ENCODE peak calls at places on chromosomes 3 and 15, in eight cellular contexts. One of them, this sample, is unnamed. For H3K9me2, the result is how much of the 10 kb centered on the place peaks cover.

GRCh38 chr3:169478566-169479313 is 184.8 kb downstream of the MECOM start:
- DNase-seq in hepatocyte: no peak
- DNase-seq in PC-3: no peak
- DNase-seq in HCT116: no peak
- DNase-seq in PC-9: peak
- DNase-seq in SK-N-SH: no peak
- DNase-seq in GM23338: no peak
- DNase-seq in MM.1S: no peak
- DNase-seq in this sample: no peak

GRCh38 chr3:11077466-11077865 is 76.8 kb upstream of the HRH1 start:
- DNase-seq in GM23338: no peak
- DNase-seq in hepatocyte: no peak
- DNase-seq in PC-9: no peak
- DNase-seq in PC-3: peak
- DNase-seq in SK-N-SH: no peak
- DNase-seq in HCT116: no peak
- DNase-seq in MM.1S: no peak
- DNase-seq in this sample: no peak

GRCh38 chr3:45792516-45793172 is 3.7 kb downstream of the SLC6A20 start:
- DNase-seq in SK-N-SH: no peak
- DNase-seq in hepatocyte: no peak
- DNase-seq in PC-9: no peak
- DNase-seq in GM23338: no peak
- DNase-seq in PC-3: no peak
- DNase-seq in HCT116: no peak
- DNase-seq in MM.1S: no peak
- DNase-seq in this sample: no peak

GRCh38 chr3:31294430-31295149 is 238.1 kb upstream of the STT3B start:
- DNase-seq in MM.1S: no peak
- DNase-seq in PC-3: peak
- DNase-seq in HCT116: no peak
- DNase-seq in GM23338: no peak
- DNase-seq in SK-N-SH: no peak
- DNase-seq in hepatocyte: no peak
- DNase-seq in PC-9: no peak
- DNase-seq in this sample: no peak

GRCh38 chr15:51888593-51889195 is 59.2 kb downstream of the TMOD3 start:
- DNase-seq in MM.1S: peak
- DNase-seq in hepatocyte: peak
- DNase-seq in PC-3: peak
- DNase-seq in HCT116: no peak
- DNase-seq in PC-9: no peak
- DNase-seq in GM23338: peak
- DNase-seq in SK-N-SH: peak
- DNase-seq in this sample: peak

GRCh38 chr3:129577925-129578742 is 28.3 kb downstream of the PLXND1 start:
- DNase-seq in hepatocyte: no peak
- DNase-seq in PC-3: no peak
- DNase-seq in MM.1S: no peak
- DNase-seq in SK-N-SH: no peak
- DNase-seq in GM23338: no peak
- DNase-seq in PC-9: no peak
- DNase-seq in HCT116: no peak
- DNase-seq in this sample: peak

GRCh38 chr15:83810110-83810509 is 156.2 kb downstream of the ADAMTSL3 start:
- DNase-seq in PC-9: no peak
- DNase-seq in PC-3: no peak
- DNase-seq in MM.1S: no peak
- DNase-seq in SK-N-SH: no peak
- DNase-seq in GM23338: no peak
- DNase-seq in hepatocyte: no peak
- DNase-seq in HCT116: no peak
- DNase-seq in this sample: no peak

GRCh38 chr3:115245899-115246298 is 98.8 kb upstream of the ZBTB20 start:
- DNase-seq in PC-9: no peak
- DNase-seq in HCT116: no peak
- DNase-seq in GM23338: no peak
- DNase-seq in SK-N-SH: no peak
- DNase-seq in PC-3: peak
- DNase-seq in hepatocyte: no peak
- DNase-seq in MM.1S: no peak
- DNase-seq in this sample: no peak

GRCh38 chr3:169390741-169391300 is 272.7 kb downstream of the MECOM start:
- DNase-seq in PC-3: peak
- DNase-seq in SK-N-SH: no peak
- DNase-seq in PC-9: peak
- DNase-seq in MM.1S: no peak
- DNase-seq in GM23338: no peak
- DNase-seq in HCT116: no peak
- DNase-seq in hepatocyte: no peak
- DNase-seq in this sample: no peak

GRCh38 chr15:80989518-80990478 is at the start of gene MESD:
- DNase-seq in SK-N-SH: peak
- DNase-seq in HCT116: peak
- DNase-seq in GM23338: peak
- DNase-seq in hepatocyte: peak
- DNase-seq in MM.1S: peak
- DNase-seq in PC-9: peak
- DNase-seq in PC-3: peak
- DNase-seq in this sample: peak
- TF ChIP-seq CTCF in SK-N-SH: no peak
- TF ChIP-seq CTCF in HCT116: no peak
- TF ChIP-seq CTCF in GM23338: no peak
- TF ChIP-seq CTCF in hepatocyte: no peak
- TF ChIP-seq CTCF in MM.1S: no peak
- TF ChIP-seq CTCF in PC-9: no peak
- TF ChIP-seq CTCF in PC-3: no peak
- TF ChIP-seq CTCF in this sample: no peak

DNA sequence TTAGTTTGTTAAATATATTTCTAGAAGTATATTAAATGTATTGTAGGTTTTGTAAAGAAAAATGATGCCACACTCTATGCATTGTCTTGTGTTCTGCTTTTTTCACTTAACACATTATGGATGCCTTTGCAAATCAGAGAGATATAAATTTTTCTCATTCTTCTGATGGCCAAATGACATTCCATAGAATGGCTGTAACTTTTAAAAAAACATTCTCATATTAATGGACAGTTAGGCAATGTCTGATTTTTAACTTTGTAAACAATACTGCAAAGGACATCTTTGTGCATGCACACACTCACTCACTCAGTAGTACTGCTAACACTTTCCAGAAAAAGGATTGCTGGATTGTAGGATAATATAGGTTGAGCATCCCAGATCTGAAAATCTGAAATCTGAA is 195.9 kb downstream of the ITPR1 start:
- DNase-seq in HCT116: no peak
- DNase-seq in GM23338: no peak
- DNase-seq in MM.1S: no peak
- DNase-seq in PC-3: no peak
- DNase-seq in hepatocyte: no peak
- DNase-seq in PC-9: no peak
- DNase-seq in SK-N-SH: no peak
- DNase-seq in this sample: no peak
- H3K9me2 ChIP-seq in HCT116: under half
- H3K9me2 ChIP-seq in GM23338: under half
- H3K9me2 ChIP-seq in MM.1S: under half
- H3K9me2 ChIP-seq in PC-3: under half
- H3K9me2 ChIP-seq in hepatocyte: under half
- H3K9me2 ChIP-seq in PC-9: under half
- H3K9me2 ChIP-seq in SK-N-SH: under half
- H3K9me2 ChIP-seq in this sample: under half

DNA sequence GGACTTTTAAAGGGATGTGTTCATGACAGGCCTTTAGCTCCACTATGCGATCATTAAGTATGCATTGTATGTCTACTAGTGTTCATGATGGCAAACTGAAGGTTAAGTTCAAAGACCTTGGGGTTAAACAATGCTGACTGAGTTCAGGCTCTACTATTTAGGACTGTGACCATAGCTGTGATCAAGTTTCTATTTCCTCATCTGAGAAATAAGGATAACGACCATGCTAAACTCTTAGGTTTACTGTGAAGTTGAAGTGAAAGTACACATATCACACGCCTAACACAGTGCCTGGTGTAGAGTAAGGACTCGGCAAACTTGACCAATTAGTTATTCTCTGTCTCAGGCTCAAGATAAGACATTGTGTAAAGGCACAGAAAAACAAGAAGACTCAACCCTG is 243.2 kb downstream of the MBNL1 start:
- DNase-seq in HCT116: no peak
- DNase-seq in MM.1S: no peak
- DNase-seq in GM23338: no peak
- DNase-seq in PC-3: no peak
- DNase-seq in hepatocyte: no peak
- DNase-seq in PC-9: no peak
- DNase-seq in SK-N-SH: no peak
- DNase-seq in this sample: no peak
- H3K4me2 ChIP-seq in HCT116: no peak
- H3K4me2 ChIP-seq in MM.1S: no peak
- H3K4me2 ChIP-seq in GM23338: no peak
- H3K4me2 ChIP-seq in PC-3: no peak
- H3K4me2 ChIP-seq in hepatocyte: no peak
- H3K4me2 ChIP-seq in PC-9: no peak
- H3K4me2 ChIP-seq in SK-N-SH: no peak
- H3K4me2 ChIP-seq in this sample: peak

GRCh38 chr3:55481918-55482495 is 5.1 kb downstream of the WNT5A start:
- DNase-seq in MM.1S: no peak
- DNase-seq in PC-3: no peak
- DNase-seq in GM23338: peak
- DNase-seq in HCT116: no peak
- DNase-seq in PC-9: no peak
- DNase-seq in SK-N-SH: no peak
- DNase-seq in hepatocyte: peak
- DNase-seq in this sample: no peak
- TF ChIP-seq CTCF in MM.1S: no peak
- TF ChIP-seq CTCF in PC-3: no peak
- TF ChIP-seq CTCF in GM23338: peak
- TF ChIP-seq CTCF in HCT116: no peak
- TF ChIP-seq CTCF in PC-9: no peak
- TF ChIP-seq CTCF in SK-N-SH: no peak
- TF ChIP-seq CTCF in hepatocyte: peak
- TF ChIP-seq CTCF in this sample: no peak

GRCh38 chr15:95581595-95581994 is 748.9 kb upstream of the NR2F2 start:
- DNase-seq in PC-3: no peak
- DNase-seq in HCT116: no peak
- DNase-seq in hepatocyte: no peak
- DNase-seq in GM23338: no peak
- DNase-seq in PC-9: no peak
- DNase-seq in MM.1S: no peak
- DNase-seq in SK-N-SH: no peak
- DNase-seq in this sample: no peak

GRCh38 chr15:95584088-95584487 is 746.4 kb upstream of the NR2F2 start:
- DNase-seq in MM.1S: no peak
- DNase-seq in SK-N-SH: no peak
- DNase-seq in GM23338: no peak
- DNase-seq in hepatocyte: no peak
- DNase-seq in PC-3: peak
- DNase-seq in HCT116: no peak
- DNase-seq in PC-9: no peak
- DNase-seq in this sample: no peak
- H3K9me2 ChIP-seq in MM.1S: under half
- H3K9me2 ChIP-seq in SK-N-SH: under half
- H3K9me2 ChIP-seq in GM23338: under half
- H3K9me2 ChIP-seq in hepatocyte: under half
- H3K9me2 ChIP-seq in PC-3: under half
- H3K9me2 ChIP-seq in HCT116: under half
- H3K9me2 ChIP-seq in PC-9: under half
- H3K9me2 ChIP-seq in this sample: under half

DNA sequence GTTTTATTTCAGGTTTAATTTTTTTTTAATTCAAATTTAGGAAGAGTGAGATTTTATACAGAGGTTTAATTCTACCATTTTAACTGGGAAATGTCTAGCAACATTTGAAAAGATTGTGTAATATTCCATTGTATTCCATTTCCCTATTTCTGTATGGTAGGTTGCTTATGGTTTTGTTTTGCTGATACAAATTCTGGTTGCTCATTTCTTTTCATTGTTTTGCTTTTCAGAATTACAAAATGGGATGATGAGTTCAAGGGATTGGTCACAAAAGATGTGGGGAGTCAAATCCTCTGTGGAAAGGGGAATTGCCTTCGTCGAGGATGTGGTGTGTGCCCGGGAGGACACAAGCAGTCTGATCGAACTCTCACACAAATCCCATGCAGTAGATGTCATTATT is 18.3 kb downstream of the SLCO3A1 start:
- DNase-seq in PC-3: no peak
- DNase-seq in MM.1S: no peak
- DNase-seq in hepatocyte: no peak
- DNase-seq in SK-N-SH: no peak
- DNase-seq in HCT116: no peak
- DNase-seq in PC-9: no peak
- DNase-seq in GM23338: no peak
- DNase-seq in this sample: no peak
- H3K4me2 ChIP-seq in PC-3: no peak
- H3K4me2 ChIP-seq in MM.1S: no peak
- H3K4me2 ChIP-seq in hepatocyte: no peak
- H3K4me2 ChIP-seq in SK-N-SH: no peak
- H3K4me2 ChIP-seq in HCT116: no peak
- H3K4me2 ChIP-seq in PC-9: no peak
- H3K4me2 ChIP-seq in GM23338: no peak
- H3K4me2 ChIP-seq in this sample: no peak

GRCh38 chr3:174891524-174892203 is 32.5 kb downstream of the NAALADL2 start:
- DNase-seq in HCT116: no peak
- DNase-seq in PC-9: no peak
- DNase-seq in GM23338: peak
- DNase-seq in SK-N-SH: no peak
- DNase-seq in MM.1S: no peak
- DNase-seq in hepatocyte: peak
- DNase-seq in PC-3: no peak
- DNase-seq in this sample: no peak
- TF ChIP-seq CTCF in HCT116: no peak
- TF ChIP-seq CTCF in PC-9: no peak
- TF ChIP-seq CTCF in GM23338: peak
- TF ChIP-seq CTCF in SK-N-SH: no peak
- TF ChIP-seq CTCF in MM.1S: no peak
- TF ChIP-seq CTCF in hepatocyte: peak
- TF ChIP-seq CTCF in PC-3: no peak
- TF ChIP-seq CTCF in this sample: no peak

GRCh38 chr3:19725000-19725399 is 209.0 kb downstream of the EFHB start:
- DNase-seq in HCT116: no peak
- DNase-seq in PC-3: no peak
- DNase-seq in GM23338: peak
- DNase-seq in hepatocyte: no peak
- DNase-seq in SK-N-SH: no peak
- DNase-seq in MM.1S: no peak
- DNase-seq in PC-9: no peak
- DNase-seq in this sample: no peak
- H3K9me2 ChIP-seq in HCT116: under half
- H3K9me2 ChIP-seq in PC-3: under half
- H3K9me2 ChIP-seq in GM23338: under half
- H3K9me2 ChIP-seq in hepatocyte: under half
- H3K9me2 ChIP-seq in SK-N-SH: under half
- H3K9me2 ChIP-seq in MM.1S: under half
- H3K9me2 ChIP-seq in PC-9: under half
- H3K9me2 ChIP-seq in this sample: under half

GRCh38 chr3:73024836-73025235 is 28.2 kb downstream of the PPP4R2 start:
- DNase-seq in MM.1S: no peak
- DNase-seq in SK-N-SH: no peak
- DNase-seq in PC-9: peak
- DNase-seq in hepatocyte: no peak
- DNase-seq in GM23338: peak
- DNase-seq in PC-3: peak
- DNase-seq in HCT116: peak
- DNase-seq in this sample: no peak
- H3K4me2 ChIP-seq in MM.1S: no peak
- H3K4me2 ChIP-seq in SK-N-SH: no peak
- H3K4me2 ChIP-seq in PC-9: peak
- H3K4me2 ChIP-seq in hepatocyte: no peak
- H3K4me2 ChIP-seq in GM23338: peak
- H3K4me2 ChIP-seq in PC-3: peak
- H3K4me2 ChIP-seq in HCT116: peak
- H3K4me2 ChIP-seq in this sample: no peak